ENCODE peak calls at places on chromosomes 11 and 22, in eight cellular contexts. B, X, H, G, L, R, T and P are unnamed samples.

GRCh38 chr22:46636221-46637002 is 16.2 kb downstream of the GRAMD4 start:
- ATAC-seq in G (no peak), T (no peak), X (no peak), H (no peak), R (peak), L (no peak), B (no peak), P (no peak)

GRCh38 chr22:20087319-20088262 is 7.5 kb downstream of the DGCR8 start:
- ATAC-seq in X (no peak), L (no peak), T (no peak), B (no peak), R (no peak), H (no peak), G (peak), P (no peak)

GRCh38 chr11:133705873-133706272 is 139.4 kb downstream of the SPATA19 start:
- ATAC-seq in B (no peak), L (no peak), X (no peak), T (no peak), G (no peak), H (no peak), R (no peak), P (no peak)

GRCh38 chr11:12537778-12538401 is 136.3 kb upstream of the TEAD1 start:
- ATAC-seq in T (peak), B (no peak), H (no peak), L (peak), X (no peak), R (peak), G (no peak), P (peak)

GRCh38 chr11:67053896-67054850 is 2.5 kb upstream of the RHOD start:
- ATAC-seq in X (peak), H (peak), G (peak), R (peak), T (no peak), B (peak), L (peak), P (no peak)

GRCh38 chr22:17880020-17880419 is 105.8 kb upstream of the BID start:
- ATAC-seq in L (no peak), H (no peak), G (no peak), R (peak), T (no peak), X (no peak), B (no peak), P (no peak)

GRCh38 chr11:120666121-120666639 is 154.6 kb downstream of the GRIK4 start:
- ATAC-seq in G (no peak), R (no peak), T (no peak), L (no peak), H (no peak), B (no peak), X (peak), P (no peak)

GRCh38 chr11:5722622-5723021 is 13.6 kb upstream of the OR56B1 start:
- ATAC-seq in B (no peak), G (no peak), X (peak), R (no peak), H (no peak), L (no peak), T (no peak), P (no peak)

GRCh38 chr11:124536520-124536919 is 6.9 kb downstream of the OR8B12 start:
- ATAC-seq in L (peak), H (no peak), T (peak), X (peak), R (no peak), G (no peak), B (peak), P (peak)

GRCh38 chr22:22196018-22196533 is 48.5 kb upstream of the VPREB1 start:
- ATAC-seq in H (no peak), X (no peak), G (no peak), T (no peak), B (no peak), R (no peak), L (peak), P (no peak)

GRCh38 chr11:120121336-120121735 is 16.6 kb downstream of the TRIM29 start:
- ATAC-seq in R (no peak), L (peak), T (no peak), B (peak), H (no peak), G (no peak), X (no peak), P (no peak)

GRCh38 chr11:117484159-117484558 is 156.5 kb downstream of the CEP164 start:
- ATAC-seq in X (no peak), R (no peak), T (no peak), H (no peak), B (no peak), L (no peak), G (no peak), P (no peak)

GRCh38 chr11:61688368-61689163 is 8.4 kb downstream of the DAGLA start:
- ATAC-seq in L (peak), B (peak), H (no peak), T (peak), X (no peak), G (no peak), R (peak), P (peak)

GRCh38 chr11:27241316-27242122 is 121.5 kb downstream of the CCDC34 start:
- ATAC-seq in R (no peak), H (no peak), G (no peak), X (no peak), T (no peak), B (no peak), L (no peak), P (no peak)

GRCh38 chr11:111409915-111410314 is 30.8 kb upstream of the POU2AF1 start:
- ATAC-seq in G (no peak), L (no peak), B (no peak), T (no peak), H (no peak), R (no peak), X (no peak), P (no peak)

GRCh38 chr11:112541140-112541901 is 280.7 kb upstream of the PLET1 start:
- ATAC-seq in H (no peak), R (peak), T (no peak), L (no peak), X (no peak), B (no peak), G (no peak), P (no peak)

GRCh38 chr22:18042685-18043084 is 18.3 kb upstream of the MICAL3 start:
- ATAC-seq in L (no peak), R (peak), G (no peak), H (no peak), T (no peak), X (no peak), B (no peak), P (no peak)

GRCh38 chr11:113736323-113736722 is 30.2 kb upstream of the TMPRSS5 start:
- ATAC-seq in T (no peak), X (no peak), H (no peak), G (no peak), L (no peak), B (no peak), R (no peak), P (no peak)

GRCh38 chr11:97254790-97255189 is 865.0 kb downstream of the JRKL start:
- ATAC-seq in G (no peak), L (no peak), R (no peak), X (no peak), B (no peak), H (no peak), T (no peak), P (no peak)

GRCh38 chr22:40743740-40744139 is 64.5 kb downstream of the MCHR1 start:
- ATAC-seq in X (no peak), L (no peak), G (no peak), T (no peak), H (no peak), R (no peak), B (no peak), P (no peak)

GRCh38 chr11:75574698-75575265 is 12.7 kb downstream of the SERPINH1 start:
- ATAC-seq in B (no peak), X (peak), L (no peak), G (no peak), H (no peak), R (no peak), T (no peak), P (no peak)

GRCh38 chr11:45817191-45817590 is 12.2 kb downstream of the SLC35C1 start:
- ATAC-seq in G (no peak), B (no peak), T (no peak), X (no peak), R (no peak), L (no peak), H (no peak), P (no peak)

GRCh38 chr11:9606799-9607510 is 33.5 kb downstream of the WEE1 start:
- ATAC-seq in X (peak), T (no peak), B (no peak), L (peak), H (no peak), G (no peak), R (no peak), P (no peak)

GRCh38 chr11:88174627-88175003 is 628 bp downstream of the RAB38 start:
- ATAC-seq in H (peak), X (no peak), R (peak), G (peak), L (peak), B (peak), T (peak), P (peak)

GRCh38 chr11:119509969-119510401 is 87.0 kb upstream of the THY1 start:
- ATAC-seq in T (peak), X (no peak), G (no peak), R (peak), L (peak), B (peak), H (peak), P (peak)

GRCh38 chr11:126113515-126113957 is 50.9 kb upstream of the CDON start:
- ATAC-seq in B (peak), X (peak), H (no peak), T (peak), G (no peak), L (peak), R (peak), P (peak)
- TF ChIP-seq CTCF in B (no peak), X (peak), H (no peak), T (no peak), G (no peak), L (no peak), R (no peak), P (no peak)

GRCh38 chr11:35487532-35488078 is 37.8 kb downstream of the PAMR1 start:
- ATAC-seq in H (no peak), R (no peak), L (peak), B (peak), X (peak), G (no peak), T (peak), P (peak)
- TF ChIP-seq CTCF in H (no peak), R (peak), L (peak), B (peak), X (peak), G (no peak), T (no peak), P (no peak)

DNA sequence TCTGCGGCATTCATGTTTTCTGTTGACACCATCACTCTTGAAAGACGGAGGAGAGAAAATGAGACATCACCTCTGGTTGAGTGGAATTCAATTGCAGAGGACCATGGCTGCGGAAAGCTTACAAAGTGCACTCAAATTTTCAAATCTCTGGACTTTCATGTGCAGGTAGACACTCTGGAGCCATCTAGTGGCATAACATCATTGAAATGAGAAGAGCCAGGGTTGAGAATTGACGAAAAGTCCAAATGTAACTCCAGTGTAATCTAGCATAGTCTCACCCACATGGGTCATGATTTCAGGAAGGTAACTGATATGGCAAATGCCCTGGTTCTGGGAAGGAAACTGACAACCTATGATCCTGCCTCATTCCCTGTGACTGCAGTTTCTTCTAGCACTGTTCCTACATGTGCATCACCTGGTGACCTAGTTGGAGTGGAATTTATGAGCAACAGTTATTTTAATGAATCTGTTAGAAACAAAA is 687.8 kb downstream of the KCNA4 start:
- ATAC-seq in L (no peak), T (no peak), G (no peak), H (no peak), X (peak), R (no peak), B (peak), P (no peak)
- TF ChIP-seq CTCF in L (peak), T (no peak), G (no peak), H (no peak), X (peak), R (no peak), B (no peak), P (no peak)

GRCh38 chr11:128904872-128905344 is 13.8 kb downstream of the KCNJ5 start:
- ATAC-seq in T (peak), L (peak), H (peak), B (peak), X (no peak), G (peak), R (peak), P (peak)

GRCh38 chr11:128904303-128904871 is 13.2 kb downstream of the KCNJ5 start:
- ATAC-seq in R (no peak), X (no peak), H (no peak), G (no peak), L (no peak), B (no peak), T (no peak), P (no peak)

GRCh38 chr11:128903248-128904041 is 12.3 kb downstream of the KCNJ5 start:
- ATAC-seq in H (no peak), X (no peak), T (peak), G (no peak), B (peak), R (no peak), L (peak), P (peak)

GRCh38 chr11:128906185-128907065 is 15.3 kb downstream of the KCNJ5 start:
- ATAC-seq in X (no peak), B (peak), R (no peak), L (peak), T (peak), G (no peak), H (no peak), P (peak)

DNA sequence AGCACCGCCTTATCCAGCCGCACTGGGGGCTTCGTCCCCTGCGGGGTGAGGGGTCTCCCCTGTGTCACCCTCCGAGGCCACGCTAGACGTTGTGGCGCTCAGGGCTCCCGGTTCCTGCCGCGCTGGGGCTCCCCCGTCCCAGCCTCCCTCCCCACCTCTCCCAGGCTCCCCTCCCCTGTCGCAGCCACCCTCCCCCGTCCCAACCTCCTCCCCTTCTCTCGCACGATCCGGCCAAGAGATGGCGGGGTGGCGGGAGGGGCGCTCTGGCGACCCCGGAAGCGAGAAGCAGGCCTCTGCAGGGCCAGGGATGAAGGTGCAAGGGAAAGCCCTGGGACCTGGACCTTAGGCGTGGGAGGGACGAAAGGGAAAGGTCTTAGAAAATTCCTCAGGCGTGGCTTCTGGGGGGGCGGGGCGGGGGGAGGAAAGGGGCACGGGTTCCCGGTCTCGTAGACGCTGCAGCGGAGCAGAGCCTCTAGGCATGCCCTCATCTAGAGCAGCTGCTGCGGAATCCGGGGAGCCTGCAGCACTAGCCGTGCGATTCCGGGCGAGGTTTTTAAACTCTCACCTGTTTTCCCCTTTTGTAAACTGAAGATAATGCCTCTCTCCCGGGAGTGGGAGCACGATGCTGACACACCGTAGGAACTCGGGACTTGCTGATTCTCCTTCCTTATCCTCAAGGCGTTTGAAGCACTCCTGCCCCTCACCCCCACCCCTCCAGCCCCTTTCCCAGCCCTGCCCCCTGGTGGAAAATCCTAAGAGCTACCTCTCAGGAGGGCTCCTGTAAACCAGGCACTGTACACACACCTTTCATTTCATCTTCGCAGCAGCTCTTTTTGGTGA is 14.4 kb downstream of the KCNJ5 start:
- ATAC-seq in B (peak), T (peak), X (peak), G (peak), R (no peak), L (peak), H (peak), P (peak)
- TF ChIP-seq CTCF in B (peak), T (peak), X (no peak), G (peak), R (no peak), L (peak), H (peak), P (no peak)

DNA sequence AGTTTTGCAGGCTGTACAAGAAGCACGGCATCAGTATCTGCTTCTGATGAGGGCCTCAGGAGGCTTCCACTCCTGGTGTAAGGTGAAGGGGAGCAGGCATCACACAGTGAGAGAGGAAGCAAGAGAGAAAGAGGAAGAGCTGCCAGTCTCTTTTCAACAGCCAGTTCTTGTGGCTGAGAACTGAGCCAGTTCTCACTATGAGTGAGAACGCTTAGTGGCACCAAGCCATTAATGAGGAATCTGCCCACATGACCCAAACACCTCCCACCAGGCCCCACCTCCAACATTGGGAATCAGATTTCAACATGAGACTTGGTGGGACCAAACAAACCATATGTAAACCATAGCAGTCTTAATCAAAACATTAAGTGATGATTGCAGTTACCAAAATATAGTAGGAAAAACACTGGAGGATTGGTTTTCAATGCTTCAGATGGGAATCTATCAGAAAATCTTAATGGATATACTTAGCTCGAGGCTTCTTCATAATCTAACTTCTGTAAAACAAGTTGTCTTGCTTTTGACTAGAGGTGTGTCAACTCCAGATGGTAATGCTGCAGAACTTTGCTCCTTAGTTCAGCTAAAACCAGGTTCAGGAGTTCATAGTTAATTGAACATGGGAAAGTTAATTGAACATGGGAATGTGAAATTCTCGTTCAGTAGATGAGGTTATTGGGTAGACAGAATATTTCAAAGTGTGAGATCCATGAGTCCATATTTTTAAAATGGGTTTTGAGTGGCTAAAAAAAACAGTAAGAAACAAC is 12.2 kb downstream of the FAR1 start:
- ATAC-seq in G (no peak), T (no peak), H (no peak), L (peak), X (no peak), B (peak), R (no peak), P (no peak)
- TF ChIP-seq CTCF in G (no peak), T (no peak), H (no peak), L (no peak), X (no peak), B (no peak), R (no peak), P (no peak)